ENCODE peak calls at places on chromosomes 4 and X, in four cellular contexts. I is HS-5, L is AG08396, F is left colon. N is an unnamed sample.

GRCh38 chr4:109022941-109023340 is 260.1 kb upstream of the ETNPPL start:
- DNase-seq in I (no peak), L (no peak), F (no peak), N (peak; percentile 53)

GRCh38 chr4:175671491-175671934 is 140.6 kb downstream of the GPM6A start:
- DNase-seq in I (no peak), L (peak; percentile 1), F (no peak), N (no peak)

GRCh38 chr4:130851107-130851506 is 1755.2 kb downstream of the C4orf33 start:
- DNase-seq in I (no peak), L (no peak), F (no peak), N (no peak)

GRCh38 chrX:19810370-19810769 is 77.0 kb downstream of the SH3KBP1 start:
- DNase-seq in I (no peak), L (no peak), F (no peak), N (no peak)

GRCh38 chr4:13656569-13656988 is 29.1 kb upstream of the BOD1L1 start:
- DNase-seq in I (peak; percentile 47), L (peak; percentile 61), F (peak; percentile 70), N (peak; percentile 68)

GRCh38 chr4:176289561-176289960 is 20.5 kb upstream of the ASB5 start:
- DNase-seq in I (no peak), L (no peak), F (no peak), N (no peak)

GRCh38 chr4:80017125-80017854 is 55.7 kb downstream of the ANTXR2 start:
- DNase-seq in I (peak; percentile 87), L (peak; percentile 47), F (no peak), N (no peak)

GRCh38 chrX:100662153-100662552 is 18.2 kb downstream of the SRPX2 start:
- DNase-seq in I (no peak), L (no peak), F (no peak), N (no peak)

GRCh38 chr4:94407846-94408245 is 43.9 kb upstream of the PDLIM5 start:
- DNase-seq in I (no peak), L (no peak), F (no peak), N (no peak)

GRCh38 chr4:133146574-133147198 is 2.4 kb upstream of the PCDH10 start:
- DNase-seq in I (peak; percentile 33), L (peak; percentile 45), F (peak; percentile 11), N (no peak)

GRCh38 chr4:88283661-88284377 is 542 bp downstream of the PPM1K start:
- DNase-seq in I (no peak), L (peak; percentile 63), F (peak; percentile 71), N (peak; percentile 68)

N was measured in trophoblast cell.